ENCODE peak calls at places on chromosome 13, in five cellular contexts. T is heart left ventricle, S is cardiac fibroblast, B is heart right ventricle, Z is GM12865. M is an unnamed sample.

GRCh38 chr13:98657506-98658085 is 80.7 kb upstream of the STK24 start:
- DNase-seq in T (no peak), S (no peak), B (no peak), Z (no peak), M (no peak)

GRCh38 chr13:76289558-76289957 is 596.6 kb downstream of the KCTD12 start:
- DNase-seq in T (no peak), S (no peak), B (no peak), Z (no peak), M (no peak)

GRCh38 chr13:34070006-34070405 is 252.1 kb downstream of the RFC3 start:
- DNase-seq in T (no peak), S (peak; percentile 48), B (no peak), Z (no peak), M (peak; percentile 15)

GRCh38 chr13:102392810-102393209 is 9.0 kb downstream of the FGF14 start:
- DNase-seq in T (no peak), S (no peak), B (no peak), Z (no peak), M (no peak)

GRCh38 chr13:100608906-100609305 is 20.3 kb upstream of the GGACT start:
- DNase-seq in T (no peak), S (peak; percentile 19), B (no peak), Z (peak; percentile 68), M (peak; percentile 22)

GRCh38 chr13:40352385-40352778 is 314.1 kb downstream of the FOXO1 start:
- DNase-seq in T (peak; percentile 36), S (peak; percentile 56), B (no peak), Z (no peak), M (peak; percentile 53)

GRCh38 chr13:101139076-101139475 is 277.2 kb downstream of the NALCN start:
- DNase-seq in T (no peak), S (peak; percentile 48), B (no peak), Z (no peak), M (no peak)

GRCh38 chr13:61255035-61255796 is 160.4 kb downstream of the PCDH20 start:
- DNase-seq in T (no peak), S (peak; percentile 7), B (no peak), Z (no peak), M (peak; percentile 26)

GRCh38 chr13:113288880-113289279 is 8.2 kb upstream of the LAMP1 start:
- DNase-seq in T (no peak), S (no peak), B (no peak), Z (no peak), M (no peak)

GRCh38 chr13:106515635-106516254 is 19.7 kb downstream of the EFNB2 start:
- DNase-seq in T (no peak), S (no peak), B (no peak), Z (no peak), M (no peak)

GRCh38 chr13:94480672-94481145 is 1.2 kb upstream of the DCT start:
- DNase-seq in T (peak; percentile 36), S (peak; percentile 76), B (no peak), Z (no peak), M (peak; percentile 73)

GRCh38 chr13:43797869-43798268 is 11.1 kb upstream of the ENOX1 start:
- DNase-seq in T (no peak), S (peak; percentile 36), B (no peak), Z (no peak), M (peak; percentile 38)

GRCh38 chr13:101416181-101417042 is at the start of gene NALCN:
- DNase-seq in T (peak; percentile 55), S (peak; percentile 36), B (no peak), Z (no peak), M (peak; percentile 9)

GRCh38 chr13:20624213-20624612 is 57.3 kb downstream of the IFT88 start:
- DNase-seq in T (no peak), S (no peak), B (no peak), Z (no peak), M (no peak)

GRCh38 chr13:72023895-72024294 is 156.9 kb upstream of the DACH1 start:
- DNase-seq in T (no peak), S (no peak), B (no peak), Z (no peak), M (no peak)

GRCh38 chr13:26831336-26831908 is 70.8 kb upstream of the GPR12 start:
- DNase-seq in T (no peak), S (no peak), B (no peak), Z (no peak), M (no peak)

GRCh38 chr13:98476106-98476505 is 100.8 kb downstream of the STK24 start:
- DNase-seq in T (no peak), S (peak; percentile 7), B (no peak), Z (peak; percentile 79), M (no peak)

GRCh38 chr13:109745060-109745459 is 41.3 kb downstream of the IRS2 start:
- DNase-seq in T (no peak), S (no peak), B (no peak), Z (no peak), M (no peak)

GRCh38 chr13:53264751-53265150 is 236.1 kb downstream of the OLFM4 start:
- DNase-seq in T (no peak), S (no peak), B (no peak), Z (no peak), M (no peak)

GRCh38 chr13:110150384-110151091 is 156.4 kb downstream of the COL4A1 start:
- DNase-seq in T (no peak), S (peak; percentile 32), B (no peak), Z (no peak), M (peak; percentile 17)

GRCh38 chr13:90445179-90445578 is 902.3 kb upstream of the MIR17HG start:
- DNase-seq in T (no peak), S (peak; percentile 96), B (no peak), Z (no peak), M (peak; percentile 95)

GRCh38 chr13:76853481-76853880 is 32.7 kb downstream of the KCTD12 start:
- DNase-seq in T (no peak), S (peak; percentile 35), B (no peak), Z (no peak), M (no peak)

GRCh38 chr13:66618702-66619101 is 611.4 kb downstream of the PCDH9 start:
- DNase-seq in T (no peak), S (peak; percentile 64), B (no peak), Z (no peak), M (peak; percentile 73)

GRCh38 chr13:27080018-27080948 is 91.3 kb downstream of the USP12 start:
- DNase-seq in T (no peak), S (no peak), B (no peak), Z (no peak), M (no peak)

GRCh38 chr13:42970824-42971669 is 21.0 kb downstream of the EPSTI1 start:
- DNase-seq in T (no peak), S (peak; percentile 74), B (no peak), Z (peak; percentile 81), M (peak; percentile 63)

GRCh38 chr13:34000955-34001354 is 183.0 kb downstream of the RFC3 start:
- DNase-seq in T (no peak), S (no peak), B (no peak), Z (no peak), M (no peak)

GRCh38 chr13:61531383-61532065 is 115.9 kb upstream of the PCDH20 start:
- DNase-seq in T (no peak), S (no peak), B (no peak), Z (peak; percentile 40), M (no peak)

GRCh38 chr13:30978981-30979956 is 46.8 kb downstream of the TEX26 start:
- DNase-seq in T (no peak), S (peak; percentile 33), B (no peak), Z (peak; percentile 48), M (peak; percentile 25)

GRCh38 chr13:99347335-99347878 is 40.2 kb upstream of the GPR183 start:
- DNase-seq in T (no peak), S (no peak), B (no peak), Z (no peak), M (no peak)

GRCh38 chr13:24267283-24267682 is 42.1 kb upstream of the C1QTNF9 start:
- DNase-seq in T (no peak), S (peak; percentile 55), B (peak; percentile 27), Z (peak; percentile 72), M (no peak)
- H3K4me3 ChIP-seq in T (peak overlapping the region; percentile 22), S (no peak overlapping the region), B (peak overlapping the region; percentile 21), Z (peak overlapping the region; percentile 36), M (no peak overlapping the region)

GRCh38 chr13:91813255-91813654 is 414.8 kb downstream of the GPC5 start:
- DNase-seq in T (peak; percentile 54), S (no peak), B (peak; percentile 44), Z (no peak), M (peak; percentile 3)
- TF ChIP-seq CTCF in T (no peak), S (no peak), B (no peak), Z (no peak), M (no peak)

GRCh38 chr13:111186305-111186930 is 71.3 kb downstream of the ARHGEF7 start:
- DNase-seq in T (no peak), S (no peak), B (no peak), Z (peak; percentile 49), M (no peak)

GRCh38 chr13:111183959-111184684 is 69.0 kb downstream of the ARHGEF7 start:
- DNase-seq in T (no peak), S (no peak), B (no peak), Z (peak; percentile 69), M (no peak)

GRCh38 chr13:111181977-111182376 is 66.9 kb downstream of the ARHGEF7 start:
- DNase-seq in T (no peak), S (no peak), B (no peak), Z (no peak), M (no peak)

GRCh38 chr13:111183087-111183645 is 68.1 kb downstream of the ARHGEF7 start:
- DNase-seq in T (no peak), S (no peak), B (no peak), Z (no peak), M (no peak)

DNA sequence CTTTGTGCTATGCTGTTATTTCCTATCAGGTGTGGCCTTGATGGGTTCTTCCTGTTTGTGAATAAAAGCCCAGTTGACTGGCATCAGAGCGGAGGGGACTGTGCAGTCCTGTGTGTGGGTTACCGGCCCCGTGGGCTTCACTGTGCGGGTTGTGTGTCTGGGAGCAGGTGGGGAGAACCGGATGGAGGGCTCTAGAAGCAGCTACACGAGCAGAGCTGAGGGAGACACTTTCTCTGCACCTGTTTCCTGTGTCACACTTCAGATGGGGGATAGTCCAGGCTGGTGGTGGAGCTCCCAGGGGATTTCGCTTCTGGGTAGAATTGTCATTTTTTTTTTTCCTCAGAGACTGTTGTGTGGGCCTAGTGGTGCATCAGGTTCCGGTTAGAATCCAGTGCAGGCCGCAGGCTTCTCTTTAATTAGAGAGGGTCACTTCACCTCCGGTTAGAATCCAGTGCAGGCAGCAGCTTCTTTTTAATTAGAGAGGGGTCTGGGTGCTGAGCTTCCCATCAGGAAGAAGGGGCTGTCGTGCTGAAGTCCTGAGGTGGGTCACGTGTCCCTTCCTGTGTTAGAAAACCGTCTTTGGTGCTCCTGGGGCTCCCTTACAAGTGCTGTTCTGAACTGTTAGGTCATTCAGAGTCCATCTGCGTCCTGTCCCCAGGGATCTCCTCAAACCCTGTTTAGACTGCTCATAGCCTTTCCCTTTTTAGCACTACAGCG is 69.7 kb downstream of the ARHGEF7 start:
- DNase-seq in T (peak; percentile 76), S (peak; percentile 71), B (peak; percentile 78), Z (peak; percentile 96), M (no peak)
- H3K4me3 ChIP-seq in T (no peak overlapping the region), S (no peak overlapping the region), B (no peak overlapping the region), Z (peak overlapping the region; percentile 55), M (no peak overlapping the region)

GRCh38 chr13:50990540-50991506 is 81.2 kb downstream of the RNASEH2B start:
- DNase-seq in T (peak; percentile 71), S (peak; percentile 58), B (peak; percentile 32), Z (no peak), M (peak; percentile 67)

GRCh38 chr13:50993371-50993770 is 83.8 kb downstream of the RNASEH2B start:
- DNase-seq in T (no peak), S (no peak), B (no peak), Z (no peak), M (no peak)

GRCh38 chr13:50990050-50990449 is 80.5 kb downstream of the RNASEH2B start:
- DNase-seq in T (no peak), S (no peak), B (no peak), Z (no peak), M (no peak)

GRCh38 chr13:50991624-50992610 is 82.3 kb downstream of the RNASEH2B start:
- DNase-seq in T (no peak), S (no peak), B (no peak), Z (peak; percentile 59), M (no peak)

GRCh38 chr13:50989476-50989875 is 79.9 kb downstream of the RNASEH2B start:
- DNase-seq in T (peak; percentile 58), S (peak; percentile 25), B (no peak), Z (no peak), M (peak; percentile 42)
- TF ChIP-seq CTCF in T (peak; percentile 44), S (no peak), B (peak; percentile 48), Z (no peak), M (peak; percentile 43)